ENCODE peak calls at places on chromosomes 13 and 19, in six cellular contexts. One of them, this sample, is unnamed.

GRCh38 chr19:48333467-48334384 is 8.4 kb downstream of the EMP3 start:
- DNase-seq in nephron progenitor cell: peak
- DNase-seq in cardiac muscle cell: peak
- DNase-seq in LNCaP clone FGC: peak
- DNase-seq in upper lobe of left lung: peak
- DNase-seq in right atrium auricular region: peak
- DNase-seq in this sample: peak

GRCh38 chr13:94464771-94465170 is 14.7 kb downstream of the DCT start:
- DNase-seq in nephron progenitor cell: no peak
- DNase-seq in cardiac muscle cell: no peak
- DNase-seq in LNCaP clone FGC: no peak
- DNase-seq in upper lobe of left lung: no peak
- DNase-seq in right atrium auricular region: no peak
- DNase-seq in this sample: no peak

GRCh38 chr19:44745386-44745831 is 3.1 kb upstream of the BCL3 start:
- DNase-seq in nephron progenitor cell: no peak
- DNase-seq in cardiac muscle cell: peak
- DNase-seq in LNCaP clone FGC: no peak
- DNase-seq in upper lobe of left lung: peak
- DNase-seq in right atrium auricular region: peak
- DNase-seq in this sample: no peak

GRCh38 chr19:58346961-58347929 is 6.0 kb downstream of the A1BG start:
- DNase-seq in nephron progenitor cell: peak
- DNase-seq in cardiac muscle cell: peak
- DNase-seq in LNCaP clone FGC: peak
- DNase-seq in upper lobe of left lung: peak
- DNase-seq in right atrium auricular region: peak
- DNase-seq in this sample: peak

GRCh38 chr13:91426913-91427312 is 28.5 kb downstream of the GPC5 start:
- DNase-seq in nephron progenitor cell: no peak
- DNase-seq in cardiac muscle cell: no peak
- DNase-seq in LNCaP clone FGC: no peak
- DNase-seq in upper lobe of left lung: no peak
- DNase-seq in right atrium auricular region: no peak
- DNase-seq in this sample: no peak

GRCh38 chr19:5826531-5827341 is 12.8 kb downstream of the FUT6 start:
- DNase-seq in nephron progenitor cell: peak
- DNase-seq in cardiac muscle cell: peak
- DNase-seq in LNCaP clone FGC: no peak
- DNase-seq in upper lobe of left lung: peak
- DNase-seq in right atrium auricular region: peak
- DNase-seq in this sample: no peak

GRCh38 chr13:109096101-109096500 is 466.7 kb downstream of the MYO16 start:
- DNase-seq in nephron progenitor cell: no peak
- DNase-seq in cardiac muscle cell: no peak
- DNase-seq in LNCaP clone FGC: no peak
- DNase-seq in upper lobe of left lung: no peak
- DNase-seq in right atrium auricular region: no peak
- DNase-seq in this sample: no peak

GRCh38 chr13:95643814-95644598 is 500 bp downstream of the DZIP1 start:
- DNase-seq in nephron progenitor cell: no peak
- DNase-seq in cardiac muscle cell: peak
- DNase-seq in LNCaP clone FGC: no peak
- DNase-seq in upper lobe of left lung: no peak
- DNase-seq in right atrium auricular region: no peak
- DNase-seq in this sample: peak

GRCh38 chr19:30227661-30228112 is 144.5 kb upstream of the ZNF536 start:
- DNase-seq in nephron progenitor cell: peak
- DNase-seq in cardiac muscle cell: peak
- DNase-seq in LNCaP clone FGC: no peak
- DNase-seq in upper lobe of left lung: peak
- DNase-seq in right atrium auricular region: no peak
- DNase-seq in this sample: peak

GRCh38 chr13:72290962-72291681 is 424.1 kb upstream of the DACH1 start:
- DNase-seq in nephron progenitor cell: no peak
- DNase-seq in cardiac muscle cell: peak
- DNase-seq in LNCaP clone FGC: no peak
- DNase-seq in upper lobe of left lung: no peak
- DNase-seq in right atrium auricular region: no peak
- DNase-seq in this sample: no peak

GRCh38 chr19:35369522-35369921 is 1.3 kb upstream of the GPR42 start:
- DNase-seq in nephron progenitor cell: no peak
- DNase-seq in cardiac muscle cell: no peak
- DNase-seq in LNCaP clone FGC: no peak
- DNase-seq in upper lobe of left lung: no peak
- DNase-seq in right atrium auricular region: no peak
- DNase-seq in this sample: no peak

GRCh38 chr13:85798999-85799646 is at the start of gene SLITRK6:
- DNase-seq in nephron progenitor cell: peak
- DNase-seq in cardiac muscle cell: peak
- DNase-seq in LNCaP clone FGC: peak
- DNase-seq in upper lobe of left lung: no peak
- DNase-seq in right atrium auricular region: no peak
- DNase-seq in this sample: no peak

GRCh38 chr13:23552171-23552570 is 18.0 kb upstream of the TNFRSF19 start:
- DNase-seq in nephron progenitor cell: no peak
- DNase-seq in cardiac muscle cell: no peak
- DNase-seq in LNCaP clone FGC: no peak
- DNase-seq in upper lobe of left lung: no peak
- DNase-seq in right atrium auricular region: no peak
- DNase-seq in this sample: no peak

GRCh38 chr13:48125794-48126228 is 30.9 kb upstream of the MED4 start:
- DNase-seq in nephron progenitor cell: no peak
- DNase-seq in cardiac muscle cell: peak
- DNase-seq in LNCaP clone FGC: no peak
- DNase-seq in upper lobe of left lung: no peak
- DNase-seq in right atrium auricular region: peak
- DNase-seq in this sample: no peak

GRCh38 chr19:5172859-5173577 is 167.6 kb downstream of the PTPRS start:
- DNase-seq in nephron progenitor cell: no peak
- DNase-seq in cardiac muscle cell: peak
- DNase-seq in LNCaP clone FGC: no peak
- DNase-seq in upper lobe of left lung: no peak
- DNase-seq in right atrium auricular region: peak
- DNase-seq in this sample: no peak

GRCh38 chr19:14375055-14375581 is 6.1 kb upstream of the ADGRE5 start:
- DNase-seq in nephron progenitor cell: no peak
- DNase-seq in cardiac muscle cell: no peak
- DNase-seq in LNCaP clone FGC: no peak
- DNase-seq in upper lobe of left lung: peak
- DNase-seq in right atrium auricular region: no peak
- DNase-seq in this sample: no peak

GRCh38 chr13:71864981-71865857 is 1.8 kb downstream of the DACH1 start:
- DNase-seq in nephron progenitor cell: peak
- DNase-seq in cardiac muscle cell: peak
- DNase-seq in LNCaP clone FGC: no peak
- DNase-seq in upper lobe of left lung: peak
- DNase-seq in right atrium auricular region: no peak
- DNase-seq in this sample: peak

GRCh38 chr13:109529964-109530363 is 256.4 kb downstream of the IRS2 start:
- DNase-seq in nephron progenitor cell: no peak
- DNase-seq in cardiac muscle cell: no peak
- DNase-seq in LNCaP clone FGC: no peak
- DNase-seq in upper lobe of left lung: no peak
- DNase-seq in right atrium auricular region: no peak
- DNase-seq in this sample: no peak

GRCh38 chr19:18109731-18110671 is 12.4 kb downstream of the MAST3 start:
- DNase-seq in nephron progenitor cell: peak
- DNase-seq in cardiac muscle cell: no peak
- DNase-seq in LNCaP clone FGC: no peak
- DNase-seq in upper lobe of left lung: peak
- DNase-seq in right atrium auricular region: no peak
- DNase-seq in this sample: no peak

GRCh38 chr19:58582985-58583384 is 9.8 kb upstream of the MZF1 start:
- DNase-seq in nephron progenitor cell: no peak
- DNase-seq in cardiac muscle cell: no peak
- DNase-seq in LNCaP clone FGC: no peak
- DNase-seq in upper lobe of left lung: no peak
- DNase-seq in right atrium auricular region: peak
- DNase-seq in this sample: no peak

GRCh38 chr13:113598481-113598880 is 13.9 kb downstream of the TFDP1 start:
- DNase-seq in nephron progenitor cell: no peak
- DNase-seq in cardiac muscle cell: no peak
- DNase-seq in LNCaP clone FGC: no peak
- DNase-seq in upper lobe of left lung: peak
- DNase-seq in right atrium auricular region: no peak
- DNase-seq in this sample: no peak

GRCh38 chr19:17779281-17779930 is 15.5 kb upstream of the B3GNT3 start:
- DNase-seq in nephron progenitor cell: peak
- DNase-seq in cardiac muscle cell: peak
- DNase-seq in LNCaP clone FGC: no peak
- DNase-seq in upper lobe of left lung: peak
- DNase-seq in right atrium auricular region: no peak
- DNase-seq in this sample: no peak

GRCh38 chr19:23917856-23918255 is 3.2 kb downstream of the ZNF726 start:
- DNase-seq in nephron progenitor cell: no peak
- DNase-seq in cardiac muscle cell: no peak
- DNase-seq in LNCaP clone FGC: peak
- DNase-seq in upper lobe of left lung: peak
- DNase-seq in right atrium auricular region: no peak
- DNase-seq in this sample: no peak

GRCh38 chr13:94088742-94089141 is 390.7 kb downstream of the DCT start:
- DNase-seq in nephron progenitor cell: no peak
- DNase-seq in cardiac muscle cell: no peak
- DNase-seq in LNCaP clone FGC: no peak
- DNase-seq in upper lobe of left lung: no peak
- DNase-seq in right atrium auricular region: no peak
- DNase-seq in this sample: no peak

GRCh38 chr19:17424743-17425365 is 5.0 kb downstream of the MVB12A start:
- DNase-seq in nephron progenitor cell: peak
- DNase-seq in cardiac muscle cell: peak
- DNase-seq in LNCaP clone FGC: no peak
- DNase-seq in upper lobe of left lung: no peak
- DNase-seq in right atrium auricular region: no peak
- DNase-seq in this sample: peak

GRCh38 chr13:51912091-51912490 is 50.3 kb downstream of the CCDC70 start:
- DNase-seq in nephron progenitor cell: no peak
- DNase-seq in cardiac muscle cell: no peak
- DNase-seq in LNCaP clone FGC: peak
- DNase-seq in upper lobe of left lung: peak
- DNase-seq in right atrium auricular region: no peak
- DNase-seq in this sample: no peak

GRCh38 chr13:52393572-52394357 is 12.2 kb downstream of the THSD1 start:
- DNase-seq in nephron progenitor cell: no peak
- DNase-seq in cardiac muscle cell: no peak
- DNase-seq in LNCaP clone FGC: no peak
- DNase-seq in upper lobe of left lung: no peak
- DNase-seq in right atrium auricular region: no peak
- DNase-seq in this sample: no peak

GRCh38 chr13:40445557-40445990 is 220.9 kb downstream of the FOXO1 start:
- DNase-seq in nephron progenitor cell: no peak
- DNase-seq in cardiac muscle cell: peak
- DNase-seq in LNCaP clone FGC: no peak
- DNase-seq in upper lobe of left lung: peak
- DNase-seq in right atrium auricular region: peak
- DNase-seq in this sample: no peak

GRCh38 chr19:40674291-40674690 is 16.2 kb downstream of the NUMBL start:
- DNase-seq in nephron progenitor cell: no peak
- DNase-seq in cardiac muscle cell: peak
- DNase-seq in LNCaP clone FGC: no peak
- DNase-seq in upper lobe of left lung: peak
- DNase-seq in right atrium auricular region: no peak
- DNase-seq in this sample: no peak

GRCh38 chr13:98839826-98840769 is 87.6 kb upstream of the SLC15A1 start:
- DNase-seq in nephron progenitor cell: peak
- DNase-seq in cardiac muscle cell: peak
- DNase-seq in LNCaP clone FGC: peak
- DNase-seq in upper lobe of left lung: peak
- DNase-seq in right atrium auricular region: peak
- DNase-seq in this sample: peak

GRCh38 chr13:93726173-93727019 is 499.8 kb downstream of the GPC6 start:
- DNase-seq in nephron progenitor cell: peak
- DNase-seq in cardiac muscle cell: no peak
- DNase-seq in LNCaP clone FGC: no peak
- DNase-seq in upper lobe of left lung: no peak
- DNase-seq in right atrium auricular region: no peak
- DNase-seq in this sample: no peak

GRCh38 chr13:113788413-113789135 is 29.5 kb downstream of the TMEM255B start:
- DNase-seq in nephron progenitor cell: no peak
- DNase-seq in cardiac muscle cell: no peak
- DNase-seq in LNCaP clone FGC: no peak
- DNase-seq in upper lobe of left lung: no peak
- DNase-seq in right atrium auricular region: no peak
- DNase-seq in this sample: no peak

GRCh38 chr19:50661675-50662441 is 12.6 kb downstream of the C19orf81 start:
- DNase-seq in nephron progenitor cell: peak
- DNase-seq in cardiac muscle cell: no peak
- DNase-seq in LNCaP clone FGC: no peak
- DNase-seq in upper lobe of left lung: no peak
- DNase-seq in right atrium auricular region: no peak
- DNase-seq in this sample: no peak
- TF ChIP-seq CTCF in nephron progenitor cell: no peak
- TF ChIP-seq CTCF in cardiac muscle cell: no peak
- TF ChIP-seq CTCF in LNCaP clone FGC: no peak
- TF ChIP-seq CTCF in upper lobe of left lung: no peak
- TF ChIP-seq CTCF in right atrium auricular region: no peak
- TF ChIP-seq CTCF in this sample: no peak

GRCh38 chr13:106794131-106794530 is 226.2 kb upstream of the ARGLU1 start:
- DNase-seq in nephron progenitor cell: no peak
- DNase-seq in cardiac muscle cell: no peak
- DNase-seq in LNCaP clone FGC: no peak
- DNase-seq in upper lobe of left lung: no peak
- DNase-seq in right atrium auricular region: no peak
- DNase-seq in this sample: no peak
- TF ChIP-seq CTCF in nephron progenitor cell: no peak
- TF ChIP-seq CTCF in cardiac muscle cell: no peak
- TF ChIP-seq CTCF in LNCaP clone FGC: no peak
- TF ChIP-seq CTCF in upper lobe of left lung: no peak
- TF ChIP-seq CTCF in right atrium auricular region: no peak
- TF ChIP-seq CTCF in this sample: no peak

GRCh38 chr13:25085125-25085742 is 10.7 kb upstream of the PABPC3 start:
- DNase-seq in nephron progenitor cell: peak
- DNase-seq in cardiac muscle cell: peak
- DNase-seq in LNCaP clone FGC: peak
- DNase-seq in upper lobe of left lung: no peak
- DNase-seq in right atrium auricular region: no peak
- DNase-seq in this sample: no peak
- TF ChIP-seq CTCF in nephron progenitor cell: peak
- TF ChIP-seq CTCF in cardiac muscle cell: peak
- TF ChIP-seq CTCF in LNCaP clone FGC: peak
- TF ChIP-seq CTCF in upper lobe of left lung: no peak
- TF ChIP-seq CTCF in right atrium auricular region: peak
- TF ChIP-seq CTCF in this sample: peak

DNA sequence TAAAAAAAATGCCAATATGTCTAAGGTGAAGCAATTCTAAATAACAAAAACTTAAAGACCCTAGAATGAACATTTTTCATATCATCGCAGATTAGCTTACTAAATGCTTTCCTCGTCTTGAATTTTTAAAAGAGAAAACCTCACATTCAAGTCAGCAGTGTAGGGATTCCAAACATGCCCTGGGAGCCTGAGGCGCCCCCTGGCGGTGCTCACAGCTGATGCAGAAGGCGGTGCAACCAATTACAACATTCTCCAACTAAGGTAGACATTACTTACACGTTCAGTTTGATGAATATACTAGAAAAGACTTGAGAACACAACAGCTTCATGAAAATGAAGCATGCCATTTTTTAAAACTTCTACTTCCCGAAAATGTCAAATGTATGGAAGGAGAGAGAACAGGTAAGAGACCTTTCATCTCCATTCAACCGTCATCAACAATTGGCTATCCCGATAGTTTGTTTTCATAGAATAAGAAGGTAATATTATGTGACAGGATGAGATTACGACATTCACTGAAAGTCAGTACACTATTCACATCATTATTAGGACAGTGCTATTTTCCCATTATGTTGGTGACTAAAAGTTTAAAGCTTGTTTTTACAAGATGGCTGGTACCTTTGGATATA is 304.4 kb downstream of the DCLK1 start:
- DNase-seq in nephron progenitor cell: peak
- DNase-seq in cardiac muscle cell: no peak
- DNase-seq in LNCaP clone FGC: no peak
- DNase-seq in upper lobe of left lung: no peak
- DNase-seq in right atrium auricular region: no peak
- DNase-seq in this sample: no peak
- TF ChIP-seq CTCF in nephron progenitor cell: peak
- TF ChIP-seq CTCF in cardiac muscle cell: peak
- TF ChIP-seq CTCF in LNCaP clone FGC: peak
- TF ChIP-seq CTCF in upper lobe of left lung: no peak
- TF ChIP-seq CTCF in right atrium auricular region: no peak
- TF ChIP-seq CTCF in this sample: peak

This sample was measured in progenitor cell of endocrine pancreas.